ENCODE peak calls at places on chromosomes 4 and X, in six cellular contexts. R is germinal center; B is foreskin fibroblast; Y is lung; S is PC-3; U is effector memory CD4-positive, alpha-beta T cell. J is an unnamed sample.

GRCh38 chr4:150305995-150306394 is 227.8 kb downstream of the DCLK2 start:
- DNase-seq in R (no peak), B (peak; percentile 50), Y (no peak), S (peak; percentile 60), U (no peak), J (no peak)

GRCh38 chr4:87241341-87241740 is 20.9 kb upstream of the KLHL8 start:
- DNase-seq in R (no peak), B (no peak), Y (no peak), S (no peak), U (no peak), J (no peak)

GRCh38 chr4:2333356-2333841 is 71.5 kb upstream of the MXD4 start:
- DNase-seq in R (no peak), B (no peak), Y (peak; percentile 79), S (no peak), U (no peak), J (peak; percentile 5)

GRCh38 chr4:8051644-8052043 is 107.0 kb downstream of the ABLIM2 start:
- DNase-seq in R (no peak), B (no peak), Y (no peak), S (no peak), U (no peak), J (no peak)

GRCh38 chr4:1413221-1413663 is 7.0 kb upstream of the NKX1-1 start:
- DNase-seq in R (no peak), B (no peak), Y (no peak), S (no peak), U (no peak), J (no peak)

GRCh38 chr4:145230726-145231125 is 50.3 kb upstream of the OTUD4 start:
- DNase-seq in R (no peak), B (peak; percentile 30), Y (no peak), S (no peak), U (no peak), J (no peak)

GRCh38 chrX:17405225-17405969 is 30.4 kb downstream of the NHS start:
- DNase-seq in R (no peak), B (peak; percentile 22), Y (no peak), S (peak; percentile 94), U (no peak), J (no peak)

GRCh38 chr4:16257611-16258010 is 31.3 kb upstream of the TAPT1 start:
- DNase-seq in R (no peak), B (no peak), Y (peak; percentile 11), S (no peak), U (no peak), J (no peak)

J was measured in pancreas.